ENCODE peak calls at places on chromosomes 12 and 14, in seven cellular contexts. One of them, this sample, is unnamed.

GRCh38 chr12:62860501-62861156 is 74.3 kb downstream of the PPM1H start:
- DNase-seq in endothelial cell: no peak
- DNase-seq in posterior cingulate gyrus: no peak
- DNase-seq in stimulated activated naive B cell treated with anti-CD40 and anti-IgM and Interleukin-4, amounts not matched to agents 10 μg/mL and 1 μg/mL and 100 μg/mL, for 72 hours: no peak
- DNase-seq in HCEC 1CT: no peak
- DNase-seq in central memory CD4-positive, alpha-beta T cell: no peak
- DNase-seq in ELR: peak
- DNase-seq in this sample: no peak

GRCh38 chr12:114611145-114612018 is 72.6 kb downstream of the TBX3 start:
- DNase-seq in endothelial cell: no peak
- DNase-seq in posterior cingulate gyrus: no peak
- DNase-seq in stimulated activated naive B cell treated with anti-CD40 and anti-IgM and Interleukin-4, amounts not matched to agents 10 μg/mL and 1 μg/mL and 100 μg/mL, for 72 hours: no peak
- DNase-seq in HCEC 1CT: no peak
- DNase-seq in central memory CD4-positive, alpha-beta T cell: no peak
- DNase-seq in ELR: no peak
- DNase-seq in this sample: no peak

GRCh38 chr14:66234411-66234810 is 251.8 kb upstream of the CCDC196 start:
- DNase-seq in endothelial cell: no peak
- DNase-seq in posterior cingulate gyrus: no peak
- DNase-seq in stimulated activated naive B cell treated with anti-CD40 and anti-IgM and Interleukin-4, amounts not matched to agents 10 μg/mL and 1 μg/mL and 100 μg/mL, for 72 hours: no peak
- DNase-seq in HCEC 1CT: no peak
- DNase-seq in central memory CD4-positive, alpha-beta T cell: no peak
- DNase-seq in ELR: no peak
- DNase-seq in this sample: no peak

GRCh38 chr12:72673853-72674252 is 401.7 kb downstream of the TRHDE start:
- DNase-seq in endothelial cell: no peak
- DNase-seq in posterior cingulate gyrus: no peak
- DNase-seq in stimulated activated naive B cell treated with anti-CD40 and anti-IgM and Interleukin-4, amounts not matched to agents 10 μg/mL and 1 μg/mL and 100 μg/mL, for 72 hours: no peak
- DNase-seq in HCEC 1CT: no peak
- DNase-seq in central memory CD4-positive, alpha-beta T cell: no peak
- DNase-seq in ELR: no peak
- DNase-seq in this sample: no peak

GRCh38 chr12:118336123-118336522 is 36.6 kb downstream of the TAOK3 start:
- DNase-seq in endothelial cell: no peak
- DNase-seq in posterior cingulate gyrus: no peak
- DNase-seq in stimulated activated naive B cell treated with anti-CD40 and anti-IgM and Interleukin-4, amounts not matched to agents 10 μg/mL and 1 μg/mL and 100 μg/mL, for 72 hours: no peak
- DNase-seq in HCEC 1CT: peak
- DNase-seq in central memory CD4-positive, alpha-beta T cell: no peak
- DNase-seq in ELR: no peak
- DNase-seq in this sample: no peak

GRCh38 chr12:20450591-20450990 is 82.3 kb downstream of the PDE3A start:
- DNase-seq in endothelial cell: no peak
- DNase-seq in posterior cingulate gyrus: no peak
- DNase-seq in stimulated activated naive B cell treated with anti-CD40 and anti-IgM and Interleukin-4, amounts not matched to agents 10 μg/mL and 1 μg/mL and 100 μg/mL, for 72 hours: no peak
- DNase-seq in HCEC 1CT: no peak
- DNase-seq in central memory CD4-positive, alpha-beta T cell: no peak
- DNase-seq in ELR: no peak
- DNase-seq in this sample: no peak

GRCh38 chr14:61326847-61327246 is 5.5 kb downstream of the PRKCH start:
- DNase-seq in endothelial cell: peak
- DNase-seq in posterior cingulate gyrus: no peak
- DNase-seq in stimulated activated naive B cell treated with anti-CD40 and anti-IgM and Interleukin-4, amounts not matched to agents 10 μg/mL and 1 μg/mL and 100 μg/mL, for 72 hours: no peak
- DNase-seq in HCEC 1CT: no peak
- DNase-seq in central memory CD4-positive, alpha-beta T cell: no peak
- DNase-seq in ELR: no peak
- DNase-seq in this sample: no peak

GRCh38 chr14:70692210-70692609 is 50.5 kb downstream of the TTC9 start:
- DNase-seq in endothelial cell: no peak
- DNase-seq in posterior cingulate gyrus: no peak
- DNase-seq in stimulated activated naive B cell treated with anti-CD40 and anti-IgM and Interleukin-4, amounts not matched to agents 10 μg/mL and 1 μg/mL and 100 μg/mL, for 72 hours: no peak
- DNase-seq in HCEC 1CT: no peak
- DNase-seq in central memory CD4-positive, alpha-beta T cell: no peak
- DNase-seq in ELR: no peak
- DNase-seq in this sample: no peak

GRCh38 chr12:48973531-48973930 is 2.0 kb upstream of the WNT10B start:
- DNase-seq in endothelial cell: no peak
- DNase-seq in posterior cingulate gyrus: no peak
- DNase-seq in stimulated activated naive B cell treated with anti-CD40 and anti-IgM and Interleukin-4, amounts not matched to agents 10 μg/mL and 1 μg/mL and 100 μg/mL, for 72 hours: no peak
- DNase-seq in HCEC 1CT: no peak
- DNase-seq in central memory CD4-positive, alpha-beta T cell: no peak
- DNase-seq in ELR: no peak
- DNase-seq in this sample: no peak

GRCh38 chr14:103882503-103883262 is 35.3 kb upstream of the PPP1R13B start:
- DNase-seq in endothelial cell: no peak
- DNase-seq in posterior cingulate gyrus: no peak
- DNase-seq in stimulated activated naive B cell treated with anti-CD40 and anti-IgM and Interleukin-4, amounts not matched to agents 10 μg/mL and 1 μg/mL and 100 μg/mL, for 72 hours: no peak
- DNase-seq in HCEC 1CT: no peak
- DNase-seq in central memory CD4-positive, alpha-beta T cell: no peak
- DNase-seq in ELR: no peak
- DNase-seq in this sample: no peak

GRCh38 chr14:77314043-77314442 is 6.6 kb downstream of the POMT2 start:
- DNase-seq in endothelial cell: no peak
- DNase-seq in posterior cingulate gyrus: no peak
- DNase-seq in stimulated activated naive B cell treated with anti-CD40 and anti-IgM and Interleukin-4, amounts not matched to agents 10 μg/mL and 1 μg/mL and 100 μg/mL, for 72 hours: no peak
- DNase-seq in HCEC 1CT: peak
- DNase-seq in central memory CD4-positive, alpha-beta T cell: no peak
- DNase-seq in ELR: peak
- DNase-seq in this sample: no peak

GRCh38 chr14:100654814-100655795 is 67.9 kb upstream of the BEGAIN start:
- DNase-seq in endothelial cell: peak
- DNase-seq in posterior cingulate gyrus: no peak
- DNase-seq in stimulated activated naive B cell treated with anti-CD40 and anti-IgM and Interleukin-4, amounts not matched to agents 10 μg/mL and 1 μg/mL and 100 μg/mL, for 72 hours: peak
- DNase-seq in HCEC 1CT: no peak
- DNase-seq in central memory CD4-positive, alpha-beta T cell: peak
- DNase-seq in ELR: no peak
- DNase-seq in this sample: peak

GRCh38 chr12:78194448-78194847 is 363.8 kb downstream of the NAV3 start:
- DNase-seq in endothelial cell: no peak
- DNase-seq in posterior cingulate gyrus: no peak
- DNase-seq in stimulated activated naive B cell treated with anti-CD40 and anti-IgM and Interleukin-4, amounts not matched to agents 10 μg/mL and 1 μg/mL and 100 μg/mL, for 72 hours: no peak
- DNase-seq in HCEC 1CT: peak
- DNase-seq in central memory CD4-positive, alpha-beta T cell: no peak
- DNase-seq in ELR: peak
- DNase-seq in this sample: no peak

GRCh38 chr12:12804432-12804886 is 8.7 kb upstream of the DDX47 start:
- DNase-seq in endothelial cell: no peak
- DNase-seq in posterior cingulate gyrus: no peak
- DNase-seq in stimulated activated naive B cell treated with anti-CD40 and anti-IgM and Interleukin-4, amounts not matched to agents 10 μg/mL and 1 μg/mL and 100 μg/mL, for 72 hours: no peak
- DNase-seq in HCEC 1CT: peak
- DNase-seq in central memory CD4-positive, alpha-beta T cell: no peak
- DNase-seq in ELR: peak
- DNase-seq in this sample: no peak

GRCh38 chr14:106642090-106642489 is 1115.7 kb downstream of the TMEM121 start:
- DNase-seq in endothelial cell: no peak
- DNase-seq in posterior cingulate gyrus: no peak
- DNase-seq in stimulated activated naive B cell treated with anti-CD40 and anti-IgM and Interleukin-4, amounts not matched to agents 10 μg/mL and 1 μg/mL and 100 μg/mL, for 72 hours: no peak
- DNase-seq in HCEC 1CT: no peak
- DNase-seq in central memory CD4-positive, alpha-beta T cell: no peak
- DNase-seq in ELR: no peak
- DNase-seq in this sample: no peak

GRCh38 chr14:96574633-96575191 is 72.5 kb downstream of the PAPOLA start:
- DNase-seq in endothelial cell: no peak
- DNase-seq in posterior cingulate gyrus: no peak
- DNase-seq in stimulated activated naive B cell treated with anti-CD40 and anti-IgM and Interleukin-4, amounts not matched to agents 10 μg/mL and 1 μg/mL and 100 μg/mL, for 72 hours: no peak
- DNase-seq in HCEC 1CT: peak
- DNase-seq in central memory CD4-positive, alpha-beta T cell: no peak
- DNase-seq in ELR: peak
- DNase-seq in this sample: peak

GRCh38 chr12:12099102-12099501 is 28.4 kb downstream of the BCL2L14 start:
- DNase-seq in endothelial cell: no peak
- DNase-seq in posterior cingulate gyrus: no peak
- DNase-seq in stimulated activated naive B cell treated with anti-CD40 and anti-IgM and Interleukin-4, amounts not matched to agents 10 μg/mL and 1 μg/mL and 100 μg/mL, for 72 hours: no peak
- DNase-seq in HCEC 1CT: no peak
- DNase-seq in central memory CD4-positive, alpha-beta T cell: no peak
- DNase-seq in ELR: no peak
- DNase-seq in this sample: no peak

GRCh38 chr12:108309674-108310312 is 29.3 kb downstream of the CMKLR1 start:
- DNase-seq in endothelial cell: no peak
- DNase-seq in posterior cingulate gyrus: no peak
- DNase-seq in stimulated activated naive B cell treated with anti-CD40 and anti-IgM and Interleukin-4, amounts not matched to agents 10 μg/mL and 1 μg/mL and 100 μg/mL, for 72 hours: no peak
- DNase-seq in HCEC 1CT: no peak
- DNase-seq in central memory CD4-positive, alpha-beta T cell: no peak
- DNase-seq in ELR: no peak
- DNase-seq in this sample: no peak

GRCh38 chr14:81296263-81296923 is 75.6 kb upstream of the GTF2A1 start:
- DNase-seq in endothelial cell: no peak
- DNase-seq in posterior cingulate gyrus: no peak
- DNase-seq in stimulated activated naive B cell treated with anti-CD40 and anti-IgM and Interleukin-4, amounts not matched to agents 10 μg/mL and 1 μg/mL and 100 μg/mL, for 72 hours: no peak
- DNase-seq in HCEC 1CT: no peak
- DNase-seq in central memory CD4-positive, alpha-beta T cell: no peak
- DNase-seq in ELR: no peak
- DNase-seq in this sample: no peak

GRCh38 chr12:46553266-46553665 is 180.7 kb upstream of the SLC38A2 start:
- DNase-seq in endothelial cell: no peak
- DNase-seq in posterior cingulate gyrus: no peak
- DNase-seq in stimulated activated naive B cell treated with anti-CD40 and anti-IgM and Interleukin-4, amounts not matched to agents 10 μg/mL and 1 μg/mL and 100 μg/mL, for 72 hours: no peak
- DNase-seq in HCEC 1CT: peak
- DNase-seq in central memory CD4-positive, alpha-beta T cell: no peak
- DNase-seq in ELR: peak
- DNase-seq in this sample: no peak

GRCh38 chr12:64057706-64058105 is 164.4 kb downstream of the KICS2 start:
- DNase-seq in endothelial cell: no peak
- DNase-seq in posterior cingulate gyrus: no peak
- DNase-seq in stimulated activated naive B cell treated with anti-CD40 and anti-IgM and Interleukin-4, amounts not matched to agents 10 μg/mL and 1 μg/mL and 100 μg/mL, for 72 hours: no peak
- DNase-seq in HCEC 1CT: no peak
- DNase-seq in central memory CD4-positive, alpha-beta T cell: no peak
- DNase-seq in ELR: no peak
- DNase-seq in this sample: no peak

GRCh38 chr14:100822007-100822406 is 3.9 kb upstream of the MEG3 start:
- DNase-seq in endothelial cell: no peak
- DNase-seq in posterior cingulate gyrus: no peak
- DNase-seq in stimulated activated naive B cell treated with anti-CD40 and anti-IgM and Interleukin-4, amounts not matched to agents 10 μg/mL and 1 μg/mL and 100 μg/mL, for 72 hours: no peak
- DNase-seq in HCEC 1CT: no peak
- DNase-seq in central memory CD4-positive, alpha-beta T cell: no peak
- DNase-seq in ELR: no peak
- DNase-seq in this sample: no peak

GRCh38 chr14:34981743-34982420 is 910 bp upstream of the SRP54 start:
- DNase-seq in endothelial cell: peak
- DNase-seq in posterior cingulate gyrus: no peak
- DNase-seq in stimulated activated naive B cell treated with anti-CD40 and anti-IgM and Interleukin-4, amounts not matched to agents 10 μg/mL and 1 μg/mL and 100 μg/mL, for 72 hours: peak
- DNase-seq in HCEC 1CT: no peak
- DNase-seq in central memory CD4-positive, alpha-beta T cell: peak
- DNase-seq in ELR: peak
- DNase-seq in this sample: peak

This sample was measured in COR-L47.